ENCODE peak calls at places on chromosome 13, in seven cellular contexts. E is H54, X is kidney glomerular epithelial cell, K is GM19239, T is fibroblast of pulmonary artery, B is NAMALWA, H is Karpas-422. G is an unnamed sample.

GRCh38 chr13:102028846-102029245 is 373.0 kb downstream of the FGF14 start:
- DNase-seq in E (no peak), T (no peak), H (no peak), K (no peak), B (no peak), X (no peak), G (no peak)

GRCh38 chr13:27442071-27442647 is 8.2 kb downstream of the MTIF3 start:
- DNase-seq in T (no peak), E (no peak), H (no peak), B (no peak), X (peak), K (no peak), G (no peak)

GRCh38 chr13:114129649-114130062 is 2.8 kb downstream of the RASA3 start:
- DNase-seq in B (peak), E (no peak), K (no peak), T (no peak), X (no peak), H (no peak), G (no peak)

GRCh38 chr13:44930907-44931676 is 58.2 kb downstream of the NUFIP1 start:
- DNase-seq in B (no peak), T (peak), X (no peak), K (no peak), E (no peak), H (no peak), G (no peak)

GRCh38 chr13:97567510-97568243 is 133.7 kb downstream of the RAP2A start:
- DNase-seq in H (no peak), E (peak), T (peak), K (peak), B (no peak), X (no peak), G (no peak)

GRCh38 chr13:80226645-80227044 is 114.3 kb downstream of the SPRY2 start:
- DNase-seq in X (no peak), B (no peak), E (no peak), H (no peak), T (no peak), K (no peak), G (no peak)

GRCh38 chr13:88887045-88887662 is 1216.0 kb downstream of the SLITRK5 start:
- DNase-seq in T (no peak), E (no peak), H (peak), K (no peak), B (peak), X (no peak), G (no peak)

GRCh38 chr13:108470921-108471320 is 158.5 kb upstream of the MYO16 start:
- DNase-seq in H (no peak), E (no peak), K (no peak), X (no peak), T (no peak), B (no peak), G (no peak)

GRCh38 chr13:71879129-71879535 is 12.1 kb upstream of the DACH1 start:
- DNase-seq in T (peak), B (peak), K (peak), H (peak), X (peak), E (no peak), G (no peak)

GRCh38 chr13:109743706-109744453 is 42.5 kb downstream of the IRS2 start:
- DNase-seq in E (peak), K (peak), T (peak), B (peak), X (peak), H (no peak), G (no peak)

GRCh38 chr13:112871742-112872141 is 97.3 kb upstream of the MCF2L start:
- DNase-seq in B (no peak), X (no peak), T (no peak), E (no peak), H (no peak), K (no peak), G (no peak)

GRCh38 chr13:43159007-43159406 is 135.6 kb downstream of the DNAJC15 start:
- DNase-seq in B (no peak), K (no peak), H (no peak), X (peak), T (peak), E (no peak), G (no peak)

G was measured in caudate nucleus.